ENCODE peak calls at places on chromosomes 7 and 10, in five cellular contexts. Z is K562, B is HepG2, N is GM12891, O is H1. Y is an unnamed sample.

GRCh38 chr10:105793071-105793470 is 1152.0 kb downstream of the SORCS3 start:
- DNase-seq in Z (no peak), B (no peak), N (no peak), O (no peak), Y (no peak)

GRCh38 chr7:98669417-98670015 is 52.4 kb downstream of the NPTX2 start:
- DNase-seq in Z (no peak), B (no peak), N (no peak), O (no peak), Y (no peak)

GRCh38 chr7:51647931-51648351 is 331.3 kb upstream of the COBL start:
- DNase-seq in Z (no peak), B (peak; percentile 49), N (no peak), O (no peak), Y (no peak)

GRCh38 chr7:78649976-78650375 is 803.5 kb downstream of the MAGI2 start:
- DNase-seq in Z (no peak), B (no peak), N (no peak), O (no peak), Y (no peak)

GRCh38 chr7:48094861-48095293 is 5.8 kb downstream of the UPP1 start:
- DNase-seq in Z (no peak), B (no peak), N (no peak), O (no peak), Y (no peak)

GRCh38 chr10:6213908-6214307 is 11.2 kb downstream of the PFKFB3 start:
- DNase-seq in Z (no peak), B (no peak), N (no peak), O (no peak), Y (no peak)

GRCh38 chr10:124223711-124224085 is 130.3 kb upstream of the CHST15 start:
- DNase-seq in Z (no peak), B (no peak), N (no peak), O (no peak), Y (no peak)

GRCh38 chr10:78919111-78919966 is 149.4 kb upstream of the ZMIZ1 start:
- DNase-seq in Z (peak; percentile 82), B (no peak), N (no peak), O (no peak), Y (no peak)

GRCh38 chr10:103714232-103714891 is 141.0 kb downstream of the SH3PXD2A start:
- DNase-seq in Z (no peak), B (peak; percentile 59), N (no peak), O (no peak), Y (no peak)

GRCh38 chr10:47146571-47146970 is 153.4 kb upstream of the GDF10 start:
- DNase-seq in Z (no peak), B (no peak), N (no peak), O (no peak), Y (no peak)

GRCh38 chr7:30428586-30429530 is 49.7 kb downstream of the NOD1 start:
- DNase-seq in Z (no peak), B (no peak), N (no peak), O (no peak), Y (no peak)

GRCh38 chr10:43361532-43362190 is 9.8 kb upstream of the FXYD4 start:
- DNase-seq in Z (no peak), B (no peak), N (no peak), O (no peak), Y (no peak)

GRCh38 chr7:98133181-98133580 is 26.5 kb downstream of the LMTK2 start:
- DNase-seq in Z (peak; percentile 80), B (no peak), N (peak; percentile 36), O (no peak), Y (peak; percentile 39)

GRCh38 chr10:30583778-30584415 is 45.7 kb downstream of the LYZL2 start:
- DNase-seq in Z (peak; percentile 62), B (peak; percentile 84), N (no peak), O (no peak), Y (no peak)

GRCh38 chr7:2803755-2804154 is 40.4 kb downstream of the GNA12 start:
- DNase-seq in Z (no peak), B (no peak), N (no peak), O (peak; percentile 33), Y (no peak)

GRCh38 chr10:66819691-66820090 is 106.1 kb upstream of the LRRTM3 start:
- DNase-seq in Z (no peak), B (no peak), N (no peak), O (no peak), Y (no peak)

GRCh38 chr10:12048547-12048946 is 5.9 kb upstream of the UPF2 start:
- DNase-seq in Z (no peak), B (no peak), N (no peak), O (no peak), Y (no peak)

GRCh38 chr10:80498833-80499671 is 38.6 kb upstream of the SH2D4B start:
- DNase-seq in Z (peak; percentile 94), B (peak; percentile 94), N (no peak), O (no peak), Y (no peak)

GRCh38 chr7:28674359-28674782 is 262.1 kb downstream of the CREB5 start:
- DNase-seq in Z (no peak), B (peak; percentile 6), N (no peak), O (no peak), Y (no peak)

GRCh38 chr7:141697211-141697871 is 4.6 kb downstream of the DENND11 start:
- DNase-seq in Z (no peak), B (no peak), N (no peak), O (no peak), Y (no peak)
- TF ChIP-seq TAF1 in Z (no peak), B (no peak), N (no peak), O (no peak), Y (no peak)

DNA sequence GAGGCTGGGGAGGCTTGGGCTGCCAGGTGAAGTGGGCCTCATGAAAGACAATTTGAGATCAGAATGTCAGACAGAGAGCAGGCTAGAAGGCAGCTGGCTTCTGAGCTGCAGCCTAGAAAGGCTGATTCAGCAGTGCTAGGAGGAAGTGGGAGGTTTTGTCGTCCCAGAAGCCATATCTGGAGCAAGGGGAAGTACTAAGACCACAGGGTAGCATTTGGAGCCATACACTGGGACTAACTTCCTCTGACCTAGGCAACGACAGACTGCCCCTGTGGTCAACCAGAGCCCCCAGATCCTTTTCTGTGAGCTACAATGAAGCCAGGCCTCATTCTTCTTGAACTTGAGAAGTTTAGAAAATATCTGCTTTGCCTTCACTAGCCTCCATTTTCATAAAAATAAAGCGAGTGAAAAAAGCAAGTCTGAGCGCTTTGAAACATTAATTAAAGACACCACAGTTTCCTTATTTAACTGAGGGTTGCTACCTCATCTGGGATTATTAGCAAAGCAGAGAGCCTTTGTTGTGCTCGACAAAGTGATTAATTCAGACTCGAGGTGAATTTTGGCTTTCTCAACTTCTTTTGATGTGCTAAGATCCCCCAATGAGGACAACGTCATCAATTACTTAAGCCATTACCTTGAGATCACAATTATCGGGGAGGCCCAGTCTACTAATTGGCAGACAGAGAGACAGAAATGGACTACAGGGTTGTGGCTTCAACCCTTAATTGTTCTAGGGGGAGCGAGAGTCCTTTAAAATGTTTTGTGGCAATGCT is 26.6 kb downstream of the TBXAS1 start:
- DNase-seq in Z (peak; percentile 67), B (no peak), N (peak; percentile 27), O (peak; percentile 26), Y (no peak)
- TF ChIP-seq TAF1 in Z (no peak), B (no peak), N (peak; percentile 52), O (no peak), Y (no peak)

DNA sequence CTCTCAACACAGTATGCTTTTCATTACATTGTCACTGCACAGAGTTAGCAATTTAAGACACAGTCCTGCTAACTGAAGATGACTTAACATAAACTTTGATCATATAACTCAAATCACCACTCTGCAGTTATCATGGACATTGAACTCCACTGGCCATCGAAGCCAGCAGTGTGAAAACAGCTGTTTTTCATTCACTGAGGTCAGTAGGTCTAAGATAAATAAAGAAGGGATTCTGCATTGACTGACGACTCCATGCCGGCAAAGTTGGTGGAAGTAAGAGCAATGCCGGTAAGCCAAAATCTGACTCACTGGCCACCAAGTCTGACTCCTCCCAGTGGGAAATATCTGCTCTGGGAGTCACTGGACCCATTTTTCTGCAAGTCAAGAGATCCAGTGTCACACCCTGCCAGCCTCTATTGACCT is 449.9 kb upstream of the ANKRD30A start:
- DNase-seq in Z (no peak), B (no peak), N (no peak), O (no peak), Y (no peak)
- TF ChIP-seq TAF1 in Z (no peak), B (no peak), N (no peak), O (no peak), Y (no peak)

DNA sequence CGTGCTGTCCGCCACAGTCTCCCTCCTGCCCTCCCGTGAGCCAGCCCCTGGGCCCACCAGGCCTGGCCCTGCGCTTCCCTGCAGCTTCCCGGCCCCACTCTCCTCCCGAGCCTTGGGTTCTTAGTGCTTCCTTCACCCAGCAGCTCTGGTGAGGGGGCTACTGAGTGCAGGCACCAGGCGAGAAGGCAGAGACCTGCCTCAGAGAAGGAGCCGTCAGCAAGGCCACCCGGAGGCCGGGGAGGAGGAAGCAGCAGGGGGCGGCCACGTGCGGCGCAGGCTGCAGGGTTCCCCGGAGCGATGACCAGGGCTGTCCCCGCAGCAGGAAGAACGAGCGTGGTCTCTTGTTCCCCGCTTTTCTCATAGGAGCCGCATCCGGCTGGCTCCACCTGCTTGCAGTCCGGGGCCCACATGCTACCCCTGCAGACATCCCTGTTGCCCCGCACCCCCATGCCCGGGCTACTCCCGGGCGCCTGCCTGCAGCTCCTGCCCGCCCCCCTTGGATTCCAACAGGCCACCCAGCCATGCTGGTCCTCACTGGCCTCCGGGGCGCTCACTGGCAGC is 20.5 kb downstream of the YKT6 start:
- DNase-seq in Z (peak; percentile 62), B (no peak), N (no peak), O (no peak), Y (no peak)
- TF ChIP-seq TAF1 in Z (no peak), B (peak; percentile 23), N (no peak), O (no peak), Y (no peak)

DNA sequence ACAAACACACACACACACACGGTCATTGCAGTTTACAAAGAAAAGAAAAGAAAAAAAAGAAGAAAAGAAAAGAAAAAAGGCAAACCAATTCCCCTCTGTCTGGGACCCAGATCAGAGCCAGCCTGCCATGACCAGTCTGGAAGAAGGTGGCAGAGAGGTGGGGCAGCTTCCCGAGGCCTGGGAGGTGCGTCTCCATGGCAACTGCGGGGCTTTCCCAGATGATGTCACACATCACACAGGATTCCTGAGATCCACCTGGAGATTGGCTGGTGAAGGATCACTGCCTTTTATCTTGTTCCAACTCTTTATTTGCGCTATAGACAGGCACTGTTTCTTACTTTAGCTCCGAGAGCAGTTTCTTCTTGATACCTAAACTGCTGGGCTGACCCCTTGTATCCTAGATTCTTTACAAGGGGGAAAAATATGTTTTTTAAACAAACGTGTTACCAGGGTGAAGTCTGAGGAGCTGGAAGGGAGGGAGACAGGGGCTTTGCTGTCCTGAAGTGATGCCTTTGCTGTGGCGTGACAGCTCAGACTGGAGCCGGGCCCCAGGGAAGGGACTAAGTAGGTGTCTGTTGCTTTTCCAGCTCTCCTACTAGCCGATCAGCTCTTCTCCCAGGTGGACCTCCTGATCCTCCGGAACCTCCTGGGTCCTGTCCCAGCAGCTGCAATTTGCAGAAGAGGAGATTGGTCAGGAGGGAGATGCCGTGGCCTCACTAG is 298.5 kb downstream of the KLF6 start:
- DNase-seq in Z (no peak), B (peak; percentile 20), N (no peak), O (peak; percentile 82), Y (no peak)
- TF ChIP-seq TAF1 in Z (no peak), B (no peak), N (no peak), O (no peak), Y (no peak)

Y was measured in GM12892.